ENCODE peak calls at places on chromosomes 11 and 22, in four cellular contexts. X, C, W and B are unnamed samples.

GRCh38 chr11:85827768-85828639 is 17.1 kb upstream of the SYTL2 start:
- DNase-seq in C (no peak), X (peak), W (no peak), B (no peak)

GRCh38 chr11:69704508-69705245 is 855 bp upstream of the FGF19 start:
- DNase-seq in X (no peak), W (peak), C (no peak), B (peak)

GRCh38 chr22:36328635-36329216 is 59.0 kb downstream of the MYH9 start:
- DNase-seq in W (no peak), X (peak), C (no peak), B (no peak)

GRCh38 chr11:34379081-34379480 is 21.3 kb upstream of the ABTB2 start:
- DNase-seq in X (peak), C (no peak), W (no peak), B (no peak)

GRCh38 chr11:91305402-91305801 is 919.2 kb upstream of the FAT3 start:
- DNase-seq in X (no peak), C (no peak), W (no peak), B (no peak)

GRCh38 chr11:126834149-126834548 is 166.4 kb downstream of the KIRREL3 start:
- DNase-seq in W (no peak), C (peak), X (peak), B (no peak)

GRCh38 chr11:59560290-59560701 is 49.0 kb downstream of the OR4D9 start:
- DNase-seq in X (peak), W (peak), C (peak), B (peak)

GRCh38 chr22:43731986-43732385 is 80.1 kb downstream of the EFCAB6 start:
- DNase-seq in C (no peak), W (no peak), X (no peak), B (no peak)

GRCh38 chr11:75352417-75353206 is 1.2 kb upstream of the ARRB1 start:
- DNase-seq in C (no peak), W (no peak), X (no peak), B (no peak)

GRCh38 chr11:9906043-9906791 is 242.3 kb downstream of the SWAP70 start:
- DNase-seq in W (no peak), C (peak), X (peak), B (no peak)

GRCh38 chr11:26348776-26349175 is 16.8 kb downstream of the ANO3 start:
- DNase-seq in X (peak), W (no peak), C (no peak), B (no peak)

GRCh38 chr11:48106166-48106565 is 110.4 kb upstream of the OR4B1 start:
- DNase-seq in X (no peak), C (no peak), W (no peak), B (no peak)

DNA sequence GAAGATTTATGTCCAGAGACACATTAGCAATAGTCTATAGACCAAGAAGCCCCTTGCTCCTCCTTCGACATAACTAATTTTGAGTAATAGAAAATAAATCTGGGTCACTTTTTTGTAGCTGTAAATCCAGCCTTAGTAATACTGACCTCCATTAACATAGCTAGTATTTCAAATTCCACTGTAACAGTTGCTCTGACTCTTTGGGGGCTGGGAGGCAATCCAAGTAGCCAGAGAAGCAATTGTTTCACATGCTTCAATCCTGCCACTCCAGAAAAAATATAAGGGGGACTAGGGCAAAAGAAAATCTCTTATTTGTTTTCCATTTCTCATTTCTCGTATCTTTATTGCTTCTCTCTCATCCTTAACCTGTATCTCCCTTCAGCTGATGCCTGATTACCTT is 145.8 kb downstream of the MAML2 start:
- DNase-seq in C (no peak), X (no peak), W (no peak), B (no peak)
- TF ChIP-seq CTCF in C (no peak), X (no peak), W (no peak), B (no peak)

GRCh38 chr22:29606320-29606719 is 2.9 kb downstream of the NF2 start:
- DNase-seq in X (no peak), W (no peak), C (no peak), B (no peak)

GRCh38 chr22:29607426-29607825 is 4.0 kb downstream of the NF2 start:
- DNase-seq in X (no peak), W (no peak), C (no peak), B (no peak)

GRCh38 chr22:29605236-29605850 is 1.9 kb downstream of the NF2 start:
- DNase-seq in W (no peak), C (no peak), X (no peak), B (no peak)

GRCh38 chr22:29610780-29611179 is 7.3 kb downstream of the NF2 start:
- DNase-seq in W (no peak), X (no peak), C (no peak), B (no peak)

DNA sequence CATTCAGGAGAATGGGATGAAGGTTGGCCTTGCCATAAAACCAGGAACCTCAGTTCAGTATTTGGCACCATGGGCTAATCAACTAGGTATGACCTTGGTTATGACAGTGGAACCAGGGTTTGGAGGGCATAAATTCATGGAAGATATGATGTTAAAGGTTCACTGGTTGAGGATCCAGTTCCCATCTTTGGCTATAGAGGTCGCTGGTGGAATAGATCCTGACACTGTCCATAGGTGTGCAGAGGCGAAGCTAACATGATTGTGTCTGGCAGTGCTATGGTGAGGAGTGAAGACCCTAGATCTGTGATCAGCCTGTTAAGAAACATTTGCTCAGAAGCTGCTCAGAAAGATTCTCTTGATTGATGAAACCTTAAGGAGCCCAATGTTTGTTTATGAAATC is 5.7 kb downstream of the NF2 start:
- DNase-seq in C (no peak), X (no peak), W (no peak), B (no peak)
- TF ChIP-seq CTCF in C (no peak), X (peak), W (peak), B (peak)

DNA sequence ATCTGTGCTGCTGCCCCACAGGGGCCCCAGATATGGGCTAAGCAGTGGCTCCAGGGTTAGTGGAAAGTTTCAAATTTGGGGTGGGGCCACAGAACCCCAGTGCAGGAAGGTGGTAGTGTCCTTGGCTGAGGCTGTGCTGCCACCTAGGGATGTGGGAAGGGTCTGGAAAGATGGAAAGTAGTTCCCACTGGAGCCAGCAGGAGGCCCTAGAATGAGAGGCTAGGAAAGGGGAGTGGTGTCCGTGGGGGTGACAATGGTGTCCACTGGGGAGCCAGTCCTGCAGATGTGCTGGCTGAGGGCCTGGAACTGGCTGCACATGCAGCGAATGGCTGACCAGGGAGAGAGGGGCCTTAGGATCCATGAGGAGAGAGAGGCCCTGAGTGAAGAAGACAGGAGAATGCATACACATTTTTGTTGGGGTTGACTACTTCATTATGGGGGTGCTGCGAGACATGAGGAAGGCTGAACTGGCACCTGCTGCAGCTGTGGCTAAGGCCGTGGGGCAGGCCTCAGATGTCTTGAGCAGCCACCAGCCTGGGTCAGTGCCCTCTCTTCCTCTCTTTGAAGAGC is 21.1 kb downstream of the RFPL3 start:
- DNase-seq in X (peak), C (no peak), W (peak), B (peak)
- TF ChIP-seq CTCF in X (peak), C (no peak), W (peak), B (peak)

GRCh38 chr11:61254403-61255025 is 13.5 kb downstream of the PGA5 start:
- DNase-seq in C (peak), W (peak), X (peak), B (peak)
- TF ChIP-seq CTCF in C (no peak), W (peak), X (peak), B (peak)

DNA sequence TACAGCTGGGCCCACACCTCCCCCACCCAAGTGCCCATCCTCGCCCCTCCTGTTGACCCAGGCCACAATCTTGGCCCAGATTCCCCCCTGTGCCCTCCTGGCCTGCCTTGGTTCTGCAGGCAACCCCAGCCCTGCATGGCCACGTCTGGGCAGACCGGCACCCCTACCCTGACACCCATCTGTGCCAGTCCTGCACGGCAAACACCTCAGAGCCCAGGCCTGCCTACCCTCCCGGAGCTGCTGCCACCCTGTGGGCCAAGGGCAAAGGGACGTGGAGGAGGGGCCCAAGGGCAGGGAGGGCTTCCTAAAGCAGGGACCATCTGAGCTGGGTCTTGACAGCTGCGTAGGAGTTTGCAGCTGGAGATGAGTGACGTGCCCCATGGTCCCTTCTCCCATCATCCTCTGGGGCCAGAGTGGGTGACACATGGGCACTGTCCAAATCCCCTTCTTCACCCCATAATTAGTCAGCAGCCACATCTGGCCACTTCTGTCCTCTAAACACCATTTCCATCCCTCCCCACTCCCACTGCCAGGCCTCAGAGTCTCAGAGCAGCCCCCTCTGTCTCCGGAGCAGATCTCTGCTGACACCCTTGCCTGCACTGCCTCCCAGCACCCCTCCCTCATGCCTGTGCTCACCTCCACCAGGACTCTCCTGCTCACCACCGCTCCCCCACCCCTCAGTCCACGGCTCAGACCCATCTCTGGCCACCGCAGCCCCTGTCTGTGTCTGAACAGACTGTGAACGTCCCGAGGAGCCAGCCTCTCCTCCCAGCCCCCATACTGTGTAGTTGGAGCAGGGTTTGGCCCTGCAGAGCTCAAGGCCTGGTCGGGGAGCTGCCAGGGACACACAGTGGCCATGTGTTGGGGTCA is 35.6 kb upstream of the PPARA start:
- DNase-seq in W (no peak), C (no peak), X (peak), B (no peak)
- TF ChIP-seq CTCF in W (no peak), C (no peak), X (no peak), B (no peak)

GRCh38 chr11:114190630-114191029 is 105.6 kb upstream of the NNMT start:
- DNase-seq in X (no peak), W (no peak), C (no peak), B (no peak)

GRCh38 chr11:114195981-114196731 is 100.0 kb upstream of the NNMT start:
- DNase-seq in W (no peak), C (no peak), X (peak), B (no peak)

GRCh38 chr11:114193730-114194674 is 102.2 kb upstream of the NNMT start:
- DNase-seq in C (no peak), X (peak), W (no peak), B (no peak)

GRCh38 chr11:114191893-114192292 is 104.3 kb upstream of the NNMT start:
- DNase-seq in X (no peak), W (no peak), C (no peak), B (no peak)

DNA sequence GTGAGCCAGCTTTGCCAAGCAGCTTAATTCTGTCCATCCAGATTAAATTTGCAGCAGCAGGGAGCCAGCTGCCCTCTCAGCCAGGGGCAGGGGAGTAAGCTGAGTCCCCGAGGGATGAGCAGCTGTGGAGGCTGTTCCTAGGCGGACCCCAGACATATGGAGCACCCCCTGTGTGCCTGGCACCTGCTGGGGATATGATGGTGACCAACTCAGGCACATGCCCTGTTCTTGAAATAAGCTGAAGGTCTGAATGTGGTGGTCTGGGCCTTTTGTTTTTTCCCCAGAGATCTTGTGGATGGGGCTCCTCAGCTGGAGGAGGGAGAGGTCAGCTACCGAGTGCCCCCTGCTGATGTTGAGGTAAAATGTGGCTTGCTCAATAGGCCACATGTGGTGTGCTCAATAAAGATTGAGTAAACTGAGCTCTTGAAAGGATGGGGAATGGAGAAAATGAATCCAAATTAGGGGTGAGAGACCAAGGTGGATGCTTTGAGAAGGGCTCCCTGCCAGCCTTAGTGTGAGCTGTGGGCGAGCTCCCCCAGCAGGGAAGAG is 103.3 kb upstream of the NNMT start:
- DNase-seq in C (no peak), X (peak), W (no peak), B (no peak)
- TF ChIP-seq CTCF in C (no peak), X (peak), W (no peak), B (no peak)

DNA sequence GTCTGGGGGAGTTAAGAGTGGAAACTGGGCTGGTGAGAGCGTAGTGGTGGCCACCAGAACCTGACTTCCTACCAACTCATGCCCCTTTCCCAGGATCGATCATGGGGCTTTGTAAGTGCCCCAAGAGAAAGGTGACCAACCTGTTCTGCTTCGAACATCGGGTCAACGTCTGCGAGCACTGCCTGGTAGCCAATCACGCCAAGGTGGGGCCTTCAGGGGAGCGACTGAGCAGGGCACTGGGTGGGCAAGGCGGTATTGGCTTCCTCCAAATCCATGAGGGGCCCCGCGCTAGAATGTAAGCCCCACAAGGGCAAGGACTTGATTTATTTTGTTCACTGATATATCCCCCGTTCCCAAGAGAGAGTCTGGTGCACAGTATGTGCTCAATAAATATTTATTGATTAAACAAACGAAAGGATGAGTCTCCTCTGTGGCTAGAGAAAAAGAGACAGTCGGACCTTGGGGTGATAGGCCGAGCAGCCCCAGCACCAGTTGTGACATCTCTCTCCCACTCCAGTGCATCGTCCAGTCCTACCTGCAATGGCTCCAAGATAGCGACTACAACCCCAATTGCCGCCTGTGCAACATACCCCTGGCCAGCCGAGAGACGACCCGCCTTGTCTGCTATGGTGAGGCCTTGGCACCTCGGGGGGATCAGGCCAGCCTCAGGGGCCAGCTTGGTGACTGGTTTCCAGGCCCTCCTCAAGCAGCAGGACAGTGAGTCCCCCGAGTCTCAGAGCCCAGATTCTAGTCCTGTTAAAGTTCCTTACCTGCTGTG is 765 bp downstream of the ZFPL1 start:
- DNase-seq in C (no peak), X (no peak), W (no peak), B (no peak)
- TF ChIP-seq CTCF in C (no peak), X (no peak), W (no peak), B (no peak)

GRCh38 chr11:64381350-64381749 is 22.4 kb downstream of the RPS6KA4 start:
- DNase-seq in C (no peak), X (no peak), W (no peak), B (no peak)
- TF ChIP-seq CTCF in C (no peak), X (no peak), W (no peak), B (no peak)

GRCh38 chr11:67438121-67438902 is 830 bp upstream of the PTPRCAP start:
- DNase-seq in X (no peak), C (no peak), W (no peak), B (no peak)
- TF ChIP-seq CTCF in X (no peak), C (no peak), W (no peak), B (no peak)